ENCODE peak calls at places on chromosomes 11 and 22, in seven cellular contexts. X, P, G, N, A, I and D are unnamed samples.

GRCh38 chr11:61028135-61028729 is 56.8 kb downstream of the CD6 start:
- DNase-seq in N (no peak), A (no peak), X (peak), P (no peak), G (no peak), I (no peak), D (no peak)

GRCh38 chr11:119776031-119776636 is 47.1 kb upstream of the NECTIN1 start:
- DNase-seq in G (no peak), I (no peak), A (no peak), P (no peak), X (no peak), N (no peak), D (no peak)

GRCh38 chr11:33256031-33256807 is 962 bp upstream of the HIPK3 start:
- DNase-seq in P (no peak), A (peak), G (no peak), I (no peak), X (no peak), N (no peak), D (peak)

GRCh38 chr11:43558556-43559127 is 121.9 kb upstream of the HSD17B12 start:
- DNase-seq in I (no peak), X (no peak), A (no peak), P (no peak), G (no peak), N (no peak), D (no peak)

GRCh38 chr11:117473692-117474091 is 146.0 kb downstream of the CEP164 start:
- DNase-seq in N (no peak), A (no peak), I (no peak), X (no peak), P (no peak), G (peak), D (peak)

GRCh38 chr11:130179396-130180306 is 20.1 kb downstream of the ST14 start:
- DNase-seq in P (no peak), X (no peak), I (no peak), A (no peak), N (no peak), G (no peak), D (no peak)

GRCh38 chr22:50281957-50282356 is 11.8 kb upstream of the MAPK11 start:
- DNase-seq in I (no peak), N (no peak), G (no peak), A (no peak), X (no peak), P (no peak), D (no peak)

GRCh38 chr11:35725880-35726279 is 63.3 kb downstream of the TRIM44 start:
- DNase-seq in N (peak), I (no peak), G (no peak), X (no peak), A (no peak), P (peak), D (no peak)

GRCh38 chr11:86978756-86979608 is 23.8 kb upstream of the FZD4 start:
- DNase-seq in X (no peak), I (no peak), N (peak), P (peak), A (peak), G (no peak), D (no peak)

GRCh38 chr22:43652845-43653244 is 159.3 kb downstream of the EFCAB6 start:
- DNase-seq in N (no peak), G (no peak), A (no peak), P (no peak), X (no peak), I (no peak), D (no peak)

GRCh38 chr11:75786101-75786736 is 17.6 kb downstream of the DGAT2 start:
- DNase-seq in I (peak), A (no peak), P (no peak), G (no peak), N (no peak), X (no peak), D (no peak)

GRCh38 chr11:86717817-86718501 is 45.5 kb upstream of the ME3 start:
- DNase-seq in I (no peak), A (no peak), G (no peak), X (no peak), P (no peak), N (no peak), D (peak)

GRCh38 chr11:129372609-129373488 is 2.8 kb upstream of the BARX2 start:
- DNase-seq in X (no peak), P (no peak), G (no peak), I (no peak), N (no peak), A (peak), D (no peak)

GRCh38 chr22:38313384-38313955 is 3.8 kb downstream of the CSNK1E start:
- DNase-seq in A (no peak), I (no peak), N (no peak), G (no peak), X (peak), P (no peak), D (no peak)

GRCh38 chr11:65352783-65353182 is 1.8 kb upstream of the TIGD3 start:
- DNase-seq in X (no peak), I (no peak), P (no peak), G (no peak), N (no peak), A (no peak), D (no peak)

GRCh38 chr11:66564984-66565383 is 3.4 kb downstream of the CTSF start:
- DNase-seq in A (no peak), I (no peak), P (no peak), X (no peak), N (no peak), G (no peak), D (no peak)

GRCh38 chr11:115084191-115084590 is 405.9 kb downstream of the NXPE2 start:
- DNase-seq in N (no peak), G (no peak), P (no peak), A (no peak), X (no peak), I (no peak), D (no peak)

GRCh38 chr11:67648796-67649613 is 1.5 kb downstream of the ACY3 start:
- DNase-seq in G (no peak), P (no peak), A (no peak), I (no peak), X (peak), N (no peak), D (no peak)

GRCh38 chr11:94802501-94802900 is 34.3 kb downstream of the AMOTL1 start:
- DNase-seq in I (no peak), N (no peak), P (no peak), A (no peak), X (no peak), G (no peak), D (no peak)

GRCh38 chr11:121522043-121522941 is 69.5 kb upstream of the SORL1-AS1 start:
- DNase-seq in N (no peak), A (no peak), X (no peak), P (no peak), I (no peak), G (no peak), D (no peak)

GRCh38 chr11:121521145-121522042 is 68.6 kb upstream of the SORL1-AS1 start:
- DNase-seq in N (no peak), P (no peak), X (peak), A (no peak), I (no peak), G (no peak), D (no peak)

GRCh38 chr11:121523581-121524232 is 70.9 kb upstream of the SORL1-AS1 start:
- DNase-seq in N (no peak), A (no peak), P (no peak), X (no peak), I (peak), G (no peak), D (peak)

GRCh38 chr11:121524233-121524631 is 71.5 kb upstream of the SORL1-AS1 start:
- DNase-seq in P (no peak), N (no peak), X (no peak), A (peak), G (no peak), I (no peak), D (no peak)

DNA sequence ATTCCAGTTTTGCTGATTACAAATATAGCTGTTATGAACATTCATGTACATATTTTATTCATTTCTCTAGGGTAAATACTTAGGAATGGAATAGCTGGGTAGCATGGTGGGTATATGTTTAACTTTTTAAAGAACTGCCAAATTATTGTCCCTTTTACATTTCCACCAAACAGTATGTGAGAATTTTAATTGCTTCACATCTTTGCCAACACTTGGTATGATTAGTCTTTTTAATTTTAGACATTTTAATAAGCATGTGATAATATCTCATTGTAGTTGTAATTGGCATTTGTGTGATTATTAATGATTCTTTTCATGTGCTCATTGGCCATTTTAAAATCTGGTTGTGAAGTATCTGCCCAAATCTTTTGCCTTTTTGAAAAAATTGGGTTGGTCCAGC is 72.6 kb upstream of the SORL1-AS1 start:
- DNase-seq in I (no peak), A (no peak), X (no peak), G (no peak), P (no peak), N (no peak), D (no peak)
- TF ChIP-seq JUND in I (no peak), A (no peak), X (no peak), G (no peak), P (no peak), N (no peak), D (no peak)

DNA sequence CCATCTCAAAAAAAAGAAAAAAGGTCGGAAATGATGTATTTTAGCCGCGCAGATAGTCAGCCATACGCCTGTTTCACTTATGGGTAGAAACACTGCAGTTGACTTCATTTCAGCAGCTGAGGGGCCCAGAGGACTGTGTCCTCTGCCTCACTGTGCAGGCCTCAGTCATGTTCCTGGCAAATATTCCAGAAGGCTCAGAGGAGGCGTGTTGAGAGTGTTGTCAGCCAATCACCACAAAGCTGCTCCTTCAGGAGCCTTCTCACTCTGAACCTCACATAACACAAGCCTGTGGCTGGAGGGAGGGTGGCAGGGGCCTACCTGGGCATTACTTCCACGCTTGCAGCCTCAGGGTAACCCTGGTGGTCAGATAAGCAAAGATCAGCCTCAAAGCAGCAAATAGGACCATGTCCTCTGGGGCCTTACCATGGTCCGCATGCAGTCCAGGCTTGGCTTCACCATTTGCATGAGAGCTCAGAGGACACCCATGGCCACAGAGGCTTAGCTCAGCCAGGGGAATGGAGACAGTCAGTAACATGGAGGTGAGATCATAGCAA is 17.3 kb upstream of the TREH start:
- DNase-seq in N (no peak), G (no peak), P (no peak), X (no peak), I (no peak), A (no peak), D (peak)
- TF ChIP-seq JUND in N (no peak), G (no peak), P (no peak), X (no peak), I (no peak), A (no peak), D (no peak)

DNA sequence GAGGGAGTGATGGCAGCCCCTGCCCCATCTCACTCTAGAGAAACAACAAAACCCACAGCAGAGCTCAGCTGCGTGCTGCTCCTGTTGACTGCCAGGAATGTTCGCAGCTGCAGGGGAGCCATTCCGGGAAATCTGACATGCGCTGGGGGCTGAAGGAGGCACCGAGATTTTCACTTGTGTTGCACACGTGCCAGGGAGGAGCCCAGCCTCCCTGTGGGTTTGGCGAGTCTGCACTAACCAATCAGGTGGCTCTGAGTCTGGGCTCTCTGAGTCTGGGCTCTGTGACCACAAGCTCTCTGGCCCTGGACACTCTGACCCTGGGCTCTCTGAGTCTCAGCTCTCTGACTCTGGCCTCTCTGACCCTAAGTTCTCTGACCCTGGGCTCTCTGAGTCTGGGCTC is 10.5 kb downstream of the FGF3 start:
- DNase-seq in P (no peak), A (peak), I (no peak), X (no peak), G (no peak), N (no peak), D (no peak)
- TF ChIP-seq JUND in P (no peak), A (no peak), I (no peak), X (no peak), G (no peak), N (no peak), D (no peak)

DNA sequence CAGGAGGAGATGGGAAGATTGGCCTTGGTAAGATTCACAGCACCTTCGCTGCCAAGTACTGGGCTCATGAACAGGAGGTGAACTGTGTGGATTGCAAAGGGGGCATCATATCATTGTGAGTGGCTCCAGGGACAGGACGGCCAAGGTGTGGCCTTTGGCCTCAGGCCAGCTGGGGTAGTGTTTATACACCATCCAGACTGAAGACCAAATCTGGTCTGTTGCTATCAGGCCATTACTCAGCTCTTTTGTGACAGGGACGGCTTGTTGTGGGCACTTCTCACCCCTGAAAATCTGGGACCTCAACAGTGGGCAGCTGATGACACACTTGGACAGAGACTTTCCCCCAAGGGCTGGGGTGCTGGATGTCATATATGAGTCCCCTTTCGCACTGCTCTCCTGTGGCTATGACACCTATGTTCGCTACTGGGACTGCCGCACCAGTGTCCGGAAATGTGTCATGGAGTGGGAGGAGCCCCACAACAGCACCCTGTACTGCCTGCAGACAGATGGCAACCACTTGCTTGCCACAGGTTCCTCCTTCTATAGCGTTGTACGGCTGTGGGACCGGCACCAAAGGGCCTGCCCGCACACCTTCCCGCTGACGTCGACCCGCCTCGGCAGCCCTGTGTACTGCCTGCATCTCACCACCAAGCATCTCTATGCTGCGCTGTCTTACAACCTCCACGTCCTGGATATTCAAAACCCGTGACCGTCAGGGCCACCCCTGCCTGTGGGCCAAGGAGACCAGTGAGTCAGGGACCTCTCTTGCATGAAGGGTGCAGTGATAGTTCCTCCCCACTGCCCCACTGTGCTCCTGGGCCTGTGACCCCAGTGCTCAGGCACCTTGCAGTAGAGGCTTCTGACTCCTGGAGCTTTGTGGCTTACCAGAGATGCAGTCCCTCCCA is 83.6 kb downstream of the BCR start:
- DNase-seq in P (no peak), G (no peak), I (no peak), A (no peak), X (no peak), N (no peak), D (no peak)
- TF ChIP-seq JUND in P (no peak), G (no peak), I (no peak), A (no peak), X (no peak), N (no peak), D (no peak)

GRCh38 chr11:131823772-131824171 is 453.4 kb downstream of the NTM start:
- DNase-seq in N (no peak), X (no peak), G (no peak), P (no peak), I (peak), A (no peak), D (no peak)

GRCh38 chr11:131824766-131825165 is 454.4 kb downstream of the NTM start:
- DNase-seq in N (no peak), P (no peak), X (no peak), A (no peak), I (no peak), G (no peak), D (no peak)

GRCh38 chr11:131833371-131833770 is 463.0 kb downstream of the NTM start:
- DNase-seq in N (no peak), A (no peak), P (no peak), I (no peak), G (no peak), X (no peak), D (no peak)

GRCh38 chr11:131827440-131827839 is 457.0 kb downstream of the NTM start:
- DNase-seq in G (no peak), P (no peak), A (no peak), X (no peak), N (no peak), I (no peak), D (no peak)

GRCh38 chr11:131829725-131830124 is 459.3 kb downstream of the NTM start:
- DNase-seq in P (no peak), N (no peak), I (no peak), X (no peak), G (no peak), A (no peak), D (no peak)
- TF ChIP-seq JUND in P (no peak), N (no peak), I (no peak), X (no peak), G (no peak), A (no peak), D (no peak)